ENCODE peak calls at places on chromosomes 13 and 19, in five cellular contexts. N is GM06990, G is H9, R is neural crest cell, V is body of pancreas. S is an unnamed sample.
A peak's percentile ranks its signal among the peaks of the same experiment; 100 is the strongest.

GRCh38 chr19:42024622-42025111 is 30.6 kb upstream of the ATP1A3 start:
- DNase-seq in G (no peak), R (no peak), N (no peak), V (peak; percentile 31), S (no peak)

GRCh38 chr19:56839665-56840451 is 668 bp downstream of the PEG3 start:
- DNase-seq in V (peak; percentile 98), R (no peak), N (no peak), G (no peak), S (no peak)

GRCh38 chr19:33665776-33666175 is 44.0 kb downstream of the CHST8 start:
- DNase-seq in V (no peak), R (no peak), G (no peak), N (no peak), S (no peak)

GRCh38 chr13:83503424-83503823 is 378.9 kb downstream of the SLITRK1 start:
- DNase-seq in V (no peak), N (no peak), R (no peak), G (no peak), S (no peak)

GRCh38 chr19:43354305-43354627 is 780 bp downstream of the CD177 start:
- DNase-seq in R (peak; percentile 2), G (peak; percentile 77), V (no peak), N (no peak), S (no peak)

GRCh38 chr19:48997972-48998371 is 4.3 kb downstream of the RUVBL2 start:
- DNase-seq in R (peak; percentile 74), V (peak; percentile 52), N (no peak), G (peak; percentile 86), S (peak; percentile 27)

GRCh38 chr13:32538234-32538620 is 368 bp downstream of the N4BP2L2 start:
- DNase-seq in V (peak; percentile 68), R (peak; percentile 14), N (peak; percentile 79), G (no peak), S (no peak)

GRCh38 chr19:35403116-35403760 is 32.4 kb downstream of the GPR42 start:
- DNase-seq in G (no peak), R (no peak), V (peak; percentile 15), N (no peak), S (no peak)

GRCh38 chr19:48445256-48445605 is 552 bp upstream of the GRWD1 start:
- DNase-seq in V (peak; percentile 62), N (no peak), R (no peak), G (peak; percentile 62), S (no peak)

GRCh38 chr19:6521718-6522646 is 8.8 kb upstream of the TNFSF9 start:
- DNase-seq in R (no peak), N (peak; percentile 91), V (peak; percentile 27), G (no peak), S (peak; percentile 38)

GRCh38 chr19:42204684-42205083 is 12.8 kb downstream of the DEDD2 start:
- DNase-seq in R (no peak), N (no peak), V (no peak), G (peak; percentile 52), S (no peak)

GRCh38 chr13:114212096-114212495 is 22.6 kb upstream of the CDC16 start:
- DNase-seq in R (no peak), N (no peak), V (no peak), G (no peak), S (no peak)

GRCh38 chr13:41597348-41598041 is 140.1 kb downstream of the RGCC start:
- DNase-seq in G (no peak), N (no peak), V (no peak), R (no peak), S (no peak)

GRCh38 chr13:110944121-110944967 is 29.5 kb upstream of the ANKRD10 start:
- DNase-seq in R (no peak), V (peak; percentile 70), G (peak; percentile 57), N (no peak), S (no peak)

GRCh38 chr13:80871481-80871880 is 530.6 kb upstream of the SPRY2 start:
- DNase-seq in R (no peak), V (no peak), N (no peak), G (no peak), S (no peak)

GRCh38 chr13:24068472-24068871 is 92.0 kb upstream of the SPATA13 start:
- DNase-seq in V (no peak), R (no peak), N (no peak), G (no peak), S (no peak)

GRCh38 chr19:27971071-27971470 is 1241.9 kb downstream of the UQCRFS1 start:
- DNase-seq in N (no peak), V (no peak), G (peak; percentile 53), R (no peak), S (no peak)

GRCh38 chr19:23799321-23799720 is 40.6 kb upstream of the ZNF681 start:
- DNase-seq in G (no peak), R (no peak), V (peak; percentile 27), N (peak; percentile 19), S (peak; percentile 29)

GRCh38 chr13:69856331-69856730 is 251.3 kb upstream of the ATXN8OS start:
- DNase-seq in V (no peak), G (no peak), N (no peak), R (no peak), S (no peak)

GRCh38 chr19:58569191-58569942 is 3.8 kb downstream of the MZF1 start:
- DNase-seq in G (no peak), N (no peak), R (no peak), V (peak; percentile 1), S (no peak)

GRCh38 chr19:18364826-18365528 is 21.0 kb upstream of the GDF15 start:
- DNase-seq in R (no peak), G (no peak), N (no peak), V (peak; percentile 96), S (no peak)

GRCh38 chr19:58296086-58296485 is 9.1 kb upstream of the ERVK3-1 start:
- DNase-seq in V (no peak), N (no peak), R (no peak), G (no peak), S (no peak)

GRCh38 chr19:58305932-58306323 is 751 bp downstream of the ERVK3-1 start:
- DNase-seq in N (no peak), V (no peak), G (no peak), R (no peak), S (no peak)

GRCh38 chr19:29239220-29239776 is 26.3 kb upstream of the UQCRFS1 start:
- DNase-seq in G (no peak), N (no peak), V (no peak), R (no peak), S (no peak)

GRCh38 chr19:14472202-14472961 is 2.8 kb downstream of the PTGER1 start:
- DNase-seq in R (peak; percentile 95), G (peak; percentile 86), N (peak; percentile 75), V (peak; percentile 53), S (peak; percentile 81)

GRCh38 chr13:93956416-93956815 is 523.1 kb downstream of the DCT start:
- DNase-seq in R (no peak), V (no peak), G (no peak), N (no peak), S (no peak)

GRCh38 chr13:94009696-94010095 is 469.8 kb downstream of the DCT start:
- DNase-seq in R (no peak), G (no peak), V (no peak), N (no peak), S (no peak)

GRCh38 chr19:18440421-18440877 is 2.5 kb upstream of the ISYNA1 start:
- DNase-seq in G (no peak), V (no peak), R (no peak), N (no peak), S (no peak)

GRCh38 chr13:51519839-51520238 is 64.4 kb upstream of the WDFY2 start:
- DNase-seq in R (no peak), G (no peak), V (no peak), N (no peak), S (no peak)

GRCh38 chr19:10780368-10780767 is 55.6 kb downstream of the TMED1 start:
- DNase-seq in V (peak; percentile 79), N (no peak), G (no peak), R (no peak), S (no peak)

GRCh38 chr13:66410314-66410713 is 819.8 kb downstream of the PCDH9 start:
- DNase-seq in V (no peak), G (no peak), N (no peak), R (no peak), S (no peak)

GRCh38 chr13:97781891-97782305 is 171.6 kb upstream of the IPO5 start:
- DNase-seq in G (no peak), V (no peak), R (no peak), N (no peak), S (no peak)

GRCh38 chr13:45584816-45585215 is 30.7 kb downstream of the ERICH6B start:
- DNase-seq in G (peak; percentile 43), R (no peak), N (no peak), V (no peak), S (no peak)
- TF ChIP-seq CTCF in G (peak; percentile 51), R (peak; percentile 21), N (peak; percentile 5), V (no peak), S (no peak)

GRCh38 chr19:5150902-5151741 is 182.2 kb downstream of the KDM4B start:
- DNase-seq in N (peak; percentile 16), V (no peak), R (no peak), G (peak; percentile 31), S (no peak)
- TF ChIP-seq CTCF in N (no peak), V (no peak), R (no peak), G (peak; percentile 50), S (no peak)

GRCh38 chr19:30877591-30878230 is 471.5 kb downstream of the TSHZ3 start:
- DNase-seq in N (no peak), V (peak; percentile 67), R (no peak), G (peak; percentile 2), S (no peak)

GRCh38 chr19:30871979-30872378 is 477.3 kb downstream of the TSHZ3 start:
- DNase-seq in G (peak; percentile 5), R (no peak), N (no peak), V (no peak), S (no peak)

GRCh38 chr19:30873003-30873402 is 476.2 kb downstream of the TSHZ3 start:
- DNase-seq in R (no peak), V (no peak), N (no peak), G (peak; percentile 7), S (no peak)

GRCh38 chr19:30870861-30871260 is 478.4 kb downstream of the TSHZ3 start:
- DNase-seq in R (no peak), N (no peak), V (no peak), G (peak; percentile 4), S (no peak)

GRCh38 chr19:30873691-30874090 is 475.5 kb downstream of the TSHZ3 start:
- DNase-seq in V (no peak), G (peak; percentile 7), R (no peak), N (no peak), S (no peak)
- TF ChIP-seq CTCF in V (no peak), G (no peak), R (no peak), N (no peak), S (no peak)

GRCh38 chr19:50909240-50910070 is 1.7 kb downstream of the KLK4 start:
- DNase-seq in G (peak; percentile 100), R (peak; percentile 73), V (peak; percentile 69), N (peak; percentile 80), S (no peak)

GRCh38 chr19:50908311-50908710 is 2.9 kb downstream of the KLK4 start:
- DNase-seq in R (no peak), N (no peak), G (no peak), V (no peak), S (no peak)

GRCh38 chr19:50902640-50903039 is 8.6 kb downstream of the KLK4 start:
- DNase-seq in V (no peak), G (no peak), R (no peak), N (no peak), S (no peak)

GRCh38 chr19:50910722-50911121 is 473 bp downstream of the KLK4 start:
- DNase-seq in G (no peak), R (no peak), N (no peak), V (no peak), S (no peak)

GRCh38 chr19:50906217-50906616 is 5.0 kb downstream of the KLK4 start:
- DNase-seq in R (peak; percentile 46), G (peak; percentile 77), N (no peak), V (peak; percentile 34), S (no peak)
- TF ChIP-seq CTCF in R (peak; percentile 55), G (peak; percentile 73), N (peak; percentile 69), V (peak; percentile 37), S (peak; percentile 25)